ENCODE peak calls at places on chromosomes 16 and 17, in six cellular contexts. C, D, A, Y, B and N are unnamed samples.

GRCh38 chr17:27327871-27328270 is 34.0 kb downstream of the WSB1 start:
- DNase-seq in C (no peak), D (no peak), A (no peak), Y (no peak), B (no peak), N (no peak)

GRCh38 chr17:42190491-42191180 is 3.7 kb downstream of the GHDC start:
- DNase-seq in C (no peak), D (no peak), A (no peak), Y (no peak), B (no peak), N (no peak)

GRCh38 chr17:48025040-48025903 is 12.3 kb downstream of the COPZ2 start:
- DNase-seq in C (peak), D (peak), A (peak), Y (peak), B (peak), N (peak)

GRCh38 chr17:75774988-75775668 is 9.5 kb upstream of the UNK start:
- DNase-seq in C (peak), D (no peak), A (no peak), Y (peak), B (no peak), N (no peak)

GRCh38 chr17:40530988-40531971 is 29.9 kb upstream of the TNS4 start:
- DNase-seq in C (no peak), D (no peak), A (no peak), Y (peak), B (no peak), N (peak)

GRCh38 chr17:55117063-55117611 is 147.6 kb upstream of the HLF start:
- DNase-seq in C (no peak), D (no peak), A (no peak), Y (no peak), B (peak), N (no peak)

GRCh38 chr17:8949061-8949622 is 16.4 kb downstream of the PIK3R5 start:
- DNase-seq in C (no peak), D (no peak), A (no peak), Y (no peak), B (no peak), N (peak)

GRCh38 chr17:64781013-64781392 is 118.9 kb upstream of the SMURF2 start:
- DNase-seq in C (peak), D (no peak), A (no peak), Y (no peak), B (no peak), N (no peak)

GRCh38 chr17:9158545-9159452 is 137.5 kb downstream of the NTN1 start:
- DNase-seq in C (no peak), D (no peak), A (no peak), Y (no peak), B (no peak), N (no peak)

GRCh38 chr16:88083582-88083981 is 132.3 kb downstream of the BANP start:
- DNase-seq in C (no peak), D (no peak), A (no peak), Y (no peak), B (no peak), N (no peak)

GRCh38 chr16:72837846-72838661 is 209.9 kb downstream of the ZFHX3 start:
- DNase-seq in C (peak), D (no peak), A (no peak), Y (no peak), B (no peak), N (no peak)

GRCh38 chr17:13346081-13346533 is 255.6 kb downstream of the HS3ST3A1 start:
- DNase-seq in C (peak), D (no peak), A (no peak), Y (no peak), B (peak), N (no peak)

GRCh38 chr17:8696951-8697745 is 47.5 kb downstream of the CCDC42 start:
- DNase-seq in C (peak), D (no peak), A (no peak), Y (no peak), B (no peak), N (no peak)

GRCh38 chr16:4339909-4340308 is 11.2 kb downstream of the PAM16 start:
- DNase-seq in C (no peak), D (no peak), A (no peak), Y (no peak), B (no peak), N (no peak)

GRCh38 chr17:68613739-68614298 is 12.7 kb upstream of the FAM20A start:
- DNase-seq in C (peak), D (peak), A (no peak), Y (no peak), B (peak), N (peak)

GRCh38 chr17:49703557-49704277 is 4.0 kb downstream of the SLC35B1 start:
- DNase-seq in C (peak), D (peak), A (no peak), Y (peak), B (peak), N (no peak)

GRCh38 chr16:12767897-12768296 is 35.8 kb downstream of the CPPED1 start:
- DNase-seq in C (no peak), D (no peak), A (no peak), Y (no peak), B (no peak), N (peak)

GRCh38 chr17:3213587-3213986 is 6.1 kb downstream of the OR1A1 start:
- DNase-seq in C (peak), D (no peak), A (no peak), Y (no peak), B (no peak), N (no peak)

DNA sequence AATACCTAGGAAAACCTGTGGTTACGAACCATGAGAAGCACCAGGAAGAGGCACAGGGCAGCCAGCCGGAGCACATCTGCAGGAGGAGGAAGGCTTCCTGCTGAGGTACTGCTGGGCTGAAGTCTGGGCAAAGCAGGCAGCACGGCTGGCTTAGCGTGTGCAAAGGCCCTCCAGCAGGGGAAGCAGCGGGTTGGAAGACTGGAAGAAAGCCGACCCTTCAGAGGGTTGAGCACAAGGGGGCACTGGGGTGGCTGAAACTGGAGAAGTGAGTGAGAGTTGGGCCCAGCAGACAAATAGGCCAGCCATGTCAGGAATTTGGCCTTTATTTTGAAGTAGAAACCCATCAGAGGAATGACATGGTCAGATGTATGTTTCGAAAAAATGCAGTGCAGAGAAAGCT is 12.1 kb upstream of the HSD3B7 start:
- DNase-seq in C (peak), D (no peak), A (no peak), Y (no peak), B (no peak), N (no peak)
- TF ChIP-seq CTCF in C (peak), D (no peak), A (no peak), Y (no peak), B (no peak), N (no peak)

GRCh38 chr17:73646409-73647305 is 2.4 kb upstream of the SDK2 start:
- DNase-seq in C (peak), D (peak), A (no peak), Y (no peak), B (no peak), N (no peak)
- TF ChIP-seq CTCF in C (peak), D (peak), A (no peak), Y (no peak), B (no peak), N (peak)

DNA sequence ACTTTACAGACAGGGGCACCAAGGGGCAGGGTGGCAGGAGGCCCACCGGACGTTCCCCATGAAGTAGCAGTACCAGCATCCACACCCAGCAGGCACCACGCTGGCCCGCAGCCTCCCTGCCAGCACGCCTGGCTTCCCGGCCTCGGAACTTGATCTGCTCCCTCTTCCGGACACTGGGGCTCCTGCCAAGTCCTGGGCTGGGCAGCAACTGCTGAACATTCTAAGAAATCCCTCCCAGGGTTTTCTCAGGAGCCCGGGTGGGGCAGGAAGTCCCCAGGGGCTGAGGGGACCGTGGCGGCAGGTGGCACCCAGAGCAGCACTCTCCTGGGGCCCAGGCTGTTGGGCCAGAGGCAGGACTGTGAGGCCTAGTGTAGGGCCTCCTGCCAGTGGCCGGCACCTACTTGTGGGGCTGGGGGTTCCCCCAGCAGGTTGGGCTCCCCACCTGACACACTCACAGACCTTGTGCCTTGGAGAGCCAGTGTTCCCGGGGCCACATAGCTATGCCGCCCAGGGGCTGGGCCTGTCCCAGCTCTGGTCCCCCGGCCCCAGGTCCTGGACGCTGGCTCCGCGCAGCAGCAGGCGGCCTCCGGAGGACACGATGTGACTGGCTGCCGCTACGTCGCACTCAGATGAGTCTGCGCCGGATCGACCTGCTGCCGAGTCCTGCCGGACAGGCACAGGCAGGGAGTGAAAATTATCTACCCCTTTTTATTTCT is 86.2 kb upstream of the CBX4 start:
- DNase-seq in C (peak), D (no peak), A (no peak), Y (peak), B (peak), N (no peak)
- TF ChIP-seq CTCF in C (no peak), D (no peak), A (no peak), Y (no peak), B (peak), N (no peak)

DNA sequence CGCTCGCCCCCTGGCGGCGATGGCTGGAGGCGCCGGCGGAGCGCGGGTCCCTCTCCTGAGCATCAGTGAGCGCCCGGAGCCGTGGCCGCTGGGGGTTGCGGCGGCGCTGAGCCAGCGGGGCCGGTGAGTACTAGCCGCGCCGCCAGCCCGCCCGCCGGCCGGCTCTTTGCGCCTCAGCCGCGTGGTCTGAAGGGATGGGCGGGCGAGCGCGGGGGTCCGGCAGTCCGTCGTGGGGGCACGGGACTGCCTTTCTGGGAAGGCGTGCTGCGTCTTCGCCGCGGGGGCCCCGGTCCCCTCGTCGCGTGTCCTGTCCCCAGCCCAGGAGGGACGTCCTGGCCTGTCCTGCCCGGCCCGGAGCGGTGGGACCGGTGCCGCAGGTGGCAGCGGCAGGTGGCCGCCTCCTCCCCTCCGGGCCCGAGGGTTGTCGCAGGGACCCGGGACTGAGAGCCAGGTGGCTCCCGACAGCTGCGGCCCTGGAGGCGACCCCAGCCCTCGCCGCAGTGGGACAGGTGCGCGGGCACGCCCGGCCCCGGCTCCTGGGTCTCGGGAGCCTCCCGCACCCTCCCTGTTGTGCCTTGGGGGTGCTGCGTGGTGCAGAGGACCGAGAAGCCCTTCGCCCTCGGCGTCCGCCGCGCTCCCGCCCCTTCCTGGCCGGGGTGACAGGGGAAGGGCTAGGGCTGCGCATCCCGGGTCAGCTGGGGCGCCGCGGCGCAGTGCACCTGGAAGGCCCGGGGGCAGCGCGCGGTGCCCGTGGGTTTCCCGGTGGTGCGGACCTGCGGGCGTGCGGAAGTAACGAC is at the start of gene SPECC1:
- DNase-seq in C (peak), D (peak), A (peak), Y (peak), B (peak), N (peak)
- TF ChIP-seq CTCF in C (peak), D (peak), A (no peak), Y (peak), B (no peak), N (no peak)

GRCh38 chr17:7252176-7253043 is at the start of gene ELP5:
- DNase-seq in C (peak), D (peak), A (peak), Y (peak), B (peak), N (no peak)
- TF ChIP-seq CTCF in C (peak), D (peak), A (peak), Y (peak), B (no peak), N (peak)

GRCh38 chr16:1946495-1947368 is 3.7 kb upstream of the MSRB1 start:
- DNase-seq in C (peak), D (no peak), A (no peak), Y (no peak), B (no peak), N (no peak)
- TF ChIP-seq CTCF in C (peak), D (peak), A (no peak), Y (no peak), B (no peak), N (no peak)

GRCh38 chr16:82792704-82793103 is 165.9 kb downstream of the CDH13 start:
- DNase-seq in C (no peak), D (no peak), A (no peak), Y (no peak), B (no peak), N (no peak)

GRCh38 chr16:82801361-82801760 is 174.6 kb downstream of the CDH13 start:
- DNase-seq in C (no peak), D (no peak), A (no peak), Y (no peak), B (no peak), N (no peak)

GRCh38 chr16:82793550-82794244 is 166.9 kb downstream of the CDH13 start:
- DNase-seq in C (peak), D (no peak), A (no peak), Y (no peak), B (no peak), N (no peak)

DNA sequence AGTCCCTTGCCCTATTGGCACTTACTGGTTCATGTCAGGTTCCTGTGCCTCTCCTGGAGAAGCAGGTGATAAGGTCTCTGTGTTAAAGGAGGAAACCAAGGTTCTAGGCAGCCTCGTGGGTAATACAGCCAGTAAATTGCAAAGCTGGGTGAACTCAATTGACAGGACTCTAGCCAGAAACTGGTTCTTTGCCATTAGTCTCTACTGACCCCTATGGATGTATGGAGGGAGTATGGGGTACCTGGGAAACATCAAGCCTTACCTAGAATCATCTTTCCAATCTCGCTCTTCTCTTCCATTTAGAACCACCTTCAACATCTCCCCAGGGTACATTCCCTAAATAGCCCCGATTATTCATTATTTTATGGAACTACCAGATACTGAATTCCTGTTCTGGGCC is 169.3 kb downstream of the CDH13 start:
- DNase-seq in C (no peak), D (no peak), A (no peak), Y (no peak), B (no peak), N (no peak)
- TF ChIP-seq CTCF in C (no peak), D (peak), A (no peak), Y (no peak), B (no peak), N (peak)

GRCh38 chr17:81411305-81411704 is 16.0 kb downstream of the BAHCC1 start:
- DNase-seq in C (no peak), D (no peak), A (no peak), Y (no peak), B (no peak), N (no peak)

GRCh38 chr17:81408049-81408448 is 12.8 kb downstream of the BAHCC1 start:
- DNase-seq in C (no peak), D (no peak), A (no peak), Y (no peak), B (no peak), N (no peak)

GRCh38 chr17:81406117-81406953 is 11.1 kb downstream of the BAHCC1 start:
- DNase-seq in C (no peak), D (peak), A (no peak), Y (no peak), B (no peak), N (no peak)

GRCh38 chr17:81410852-81411251 is 15.6 kb downstream of the BAHCC1 start:
- DNase-seq in C (no peak), D (no peak), A (no peak), Y (no peak), B (no peak), N (no peak)

GRCh38 chr17:81409190-81409935 is 14.1 kb downstream of the BAHCC1 start:
- DNase-seq in C (peak), D (peak), A (no peak), Y (no peak), B (no peak), N (no peak)
- TF ChIP-seq CTCF in C (peak), D (peak), A (no peak), Y (no peak), B (no peak), N (no peak)